ENCODE peak calls at places on chromosomes 11 and 22, in eight cellular contexts. R, K, J, M, Q, H, O and I are unnamed samples.
A peak's percentile ranks its signal among the peaks of the same experiment; 100 is the strongest.

GRCh38 chr11:66008468-66009101 is 3.2 kb upstream of the CST6 start:
- DNase-seq in K (no peak), M (no peak), Q (no peak), R (peak; percentile 48), H (peak; percentile 52), O (no peak), J (no peak), I (peak; percentile 10)

GRCh38 chr11:127733552-127733951 is 733.0 kb upstream of the KIRREL3 start:
- DNase-seq in J (no peak), H (no peak), M (no peak), O (no peak), K (no peak), R (no peak), Q (no peak), I (no peak)

GRCh38 chr22:49052023-49052538 is 775.6 kb downstream of the BRD1 start:
- DNase-seq in R (no peak), O (peak; percentile 55), J (no peak), K (peak; percentile 41), Q (no peak), M (peak; percentile 40), H (no peak), I (no peak)

GRCh38 chr22:41048791-41049717 is 43.3 kb upstream of the EP300 start:
- DNase-seq in K (no peak), J (peak; percentile 87), Q (peak; percentile 92), R (no peak), O (peak; percentile 84), H (no peak), M (no peak), I (peak; percentile 42)

GRCh38 chr11:115269193-115269592 is 235.0 kb downstream of the CADM1 start:
- DNase-seq in R (no peak), H (no peak), K (no peak), M (no peak), O (no peak), Q (no peak), J (no peak), I (no peak)

GRCh38 chr22:38203855-38204497 is 2.2 kb downstream of the MAFF start:
- DNase-seq in J (peak; percentile 60), Q (peak; percentile 81), O (no peak), K (no peak), M (no peak), H (no peak), R (no peak), I (no peak)

GRCh38 chr11:120629407-120629806 is 117.9 kb downstream of the GRIK4 start:
- DNase-seq in K (no peak), Q (no peak), O (no peak), R (no peak), M (no peak), H (no peak), J (no peak), I (no peak)

GRCh38 chr11:84588131-84588829 is 1038.9 kb downstream of the DLG2 start:
- DNase-seq in H (no peak), M (no peak), R (no peak), O (no peak), J (no peak), K (no peak), Q (no peak), I (no peak)